ENCODE peak calls at places on chromosomes 2 and 18, in eight cellular contexts. One of them, this sample, is unnamed.

GRCh38 chr2:200810967-200811335 is 759 bp upstream of the BZW1 start:
- DNase-seq in epithelial cell of prostate: no peak
- DNase-seq in activated T-helper 1 cell treated with Interleukin-2 at 50 U/mL for 16 hours: no peak
- DNase-seq in naive thymus-derived CD4-positive, alpha-beta T cell: no peak
- DNase-seq in frontal cortex: no peak
- DNase-seq in ACHN: no peak
- DNase-seq in glomerular endothelial cell: no peak
- DNase-seq in globus pallidus: no peak
- DNase-seq in this sample: no peak

GRCh38 chr2:32825291-32825712 is 121.5 kb upstream of the LTBP1 start:
- DNase-seq in epithelial cell of prostate: no peak
- DNase-seq in activated T-helper 1 cell treated with Interleukin-2 at 50 U/mL for 16 hours: no peak
- DNase-seq in naive thymus-derived CD4-positive, alpha-beta T cell: no peak
- DNase-seq in frontal cortex: no peak
- DNase-seq in ACHN: no peak
- DNase-seq in glomerular endothelial cell: peak
- DNase-seq in globus pallidus: peak
- DNase-seq in this sample: peak

GRCh38 chr2:217723078-217723477 is 279.7 kb downstream of the TNS1 start:
- DNase-seq in epithelial cell of prostate: no peak
- DNase-seq in activated T-helper 1 cell treated with Interleukin-2 at 50 U/mL for 16 hours: no peak
- DNase-seq in naive thymus-derived CD4-positive, alpha-beta T cell: no peak
- DNase-seq in frontal cortex: no peak
- DNase-seq in ACHN: no peak
- DNase-seq in glomerular endothelial cell: no peak
- DNase-seq in globus pallidus: no peak
- DNase-seq in this sample: no peak

GRCh38 chr18:7590800-7591560 is 23.9 kb downstream of the PTPRM start:
- DNase-seq in epithelial cell of prostate: no peak
- DNase-seq in activated T-helper 1 cell treated with Interleukin-2 at 50 U/mL for 16 hours: no peak
- DNase-seq in naive thymus-derived CD4-positive, alpha-beta T cell: no peak
- DNase-seq in frontal cortex: no peak
- DNase-seq in ACHN: no peak
- DNase-seq in glomerular endothelial cell: no peak
- DNase-seq in globus pallidus: no peak
- DNase-seq in this sample: no peak

GRCh38 chr2:6913415-6914157 is 3.6 kb upstream of the RNF144A start:
- DNase-seq in epithelial cell of prostate: no peak
- DNase-seq in activated T-helper 1 cell treated with Interleukin-2 at 50 U/mL for 16 hours: no peak
- DNase-seq in naive thymus-derived CD4-positive, alpha-beta T cell: peak
- DNase-seq in frontal cortex: no peak
- DNase-seq in ACHN: no peak
- DNase-seq in glomerular endothelial cell: no peak
- DNase-seq in globus pallidus: no peak
- DNase-seq in this sample: no peak

GRCh38 chr2:111715987-111716900 is 167.7 kb downstream of the ANAPC1 start:
- DNase-seq in epithelial cell of prostate: no peak
- DNase-seq in activated T-helper 1 cell treated with Interleukin-2 at 50 U/mL for 16 hours: no peak
- DNase-seq in naive thymus-derived CD4-positive, alpha-beta T cell: no peak
- DNase-seq in frontal cortex: no peak
- DNase-seq in ACHN: no peak
- DNase-seq in glomerular endothelial cell: no peak
- DNase-seq in globus pallidus: no peak
- DNase-seq in this sample: peak

GRCh38 chr2:133390151-133390550 is 178.1 kb downstream of the NCKAP5 start:
- DNase-seq in epithelial cell of prostate: peak
- DNase-seq in activated T-helper 1 cell treated with Interleukin-2 at 50 U/mL for 16 hours: no peak
- DNase-seq in naive thymus-derived CD4-positive, alpha-beta T cell: no peak
- DNase-seq in frontal cortex: no peak
- DNase-seq in ACHN: no peak
- DNase-seq in glomerular endothelial cell: no peak
- DNase-seq in globus pallidus: no peak
- DNase-seq in this sample: peak

GRCh38 chr2:39642054-39642742 is 23.5 kb upstream of the TMEM178A start:
- DNase-seq in epithelial cell of prostate: peak
- DNase-seq in activated T-helper 1 cell treated with Interleukin-2 at 50 U/mL for 16 hours: no peak
- DNase-seq in naive thymus-derived CD4-positive, alpha-beta T cell: no peak
- DNase-seq in frontal cortex: no peak
- DNase-seq in ACHN: peak
- DNase-seq in glomerular endothelial cell: peak
- DNase-seq in globus pallidus: peak
- DNase-seq in this sample: peak

GRCh38 chr2:72897785-72898184 is 10.6 kb downstream of the SPR start:
- DNase-seq in epithelial cell of prostate: no peak
- DNase-seq in activated T-helper 1 cell treated with Interleukin-2 at 50 U/mL for 16 hours: no peak
- DNase-seq in naive thymus-derived CD4-positive, alpha-beta T cell: no peak
- DNase-seq in frontal cortex: no peak
- DNase-seq in ACHN: no peak
- DNase-seq in glomerular endothelial cell: no peak
- DNase-seq in globus pallidus: no peak
- DNase-seq in this sample: no peak

GRCh38 chr2:221334466-221334865 is 237.6 kb downstream of the EPHA4 start:
- DNase-seq in epithelial cell of prostate: no peak
- DNase-seq in activated T-helper 1 cell treated with Interleukin-2 at 50 U/mL for 16 hours: no peak
- DNase-seq in naive thymus-derived CD4-positive, alpha-beta T cell: no peak
- DNase-seq in frontal cortex: no peak
- DNase-seq in ACHN: no peak
- DNase-seq in glomerular endothelial cell: no peak
- DNase-seq in globus pallidus: no peak
- DNase-seq in this sample: no peak

GRCh38 chr18:80239830-80240229 is 7.5 kb downstream of the PARD6G start:
- DNase-seq in epithelial cell of prostate: no peak
- DNase-seq in activated T-helper 1 cell treated with Interleukin-2 at 50 U/mL for 16 hours: no peak
- DNase-seq in naive thymus-derived CD4-positive, alpha-beta T cell: no peak
- DNase-seq in frontal cortex: no peak
- DNase-seq in ACHN: no peak
- DNase-seq in glomerular endothelial cell: no peak
- DNase-seq in globus pallidus: no peak
- DNase-seq in this sample: no peak

GRCh38 chr2:172234716-172235661 is 132.3 kb upstream of the DLX2 start:
- DNase-seq in epithelial cell of prostate: no peak
- DNase-seq in activated T-helper 1 cell treated with Interleukin-2 at 50 U/mL for 16 hours: no peak
- DNase-seq in naive thymus-derived CD4-positive, alpha-beta T cell: peak
- DNase-seq in frontal cortex: no peak
- DNase-seq in ACHN: no peak
- DNase-seq in glomerular endothelial cell: no peak
- DNase-seq in globus pallidus: no peak
- DNase-seq in this sample: no peak

GRCh38 chr2:129301431-129301913 is 678.0 kb upstream of the RAB6C start:
- DNase-seq in epithelial cell of prostate: no peak
- DNase-seq in activated T-helper 1 cell treated with Interleukin-2 at 50 U/mL for 16 hours: no peak
- DNase-seq in naive thymus-derived CD4-positive, alpha-beta T cell: no peak
- DNase-seq in frontal cortex: peak
- DNase-seq in ACHN: no peak
- DNase-seq in glomerular endothelial cell: no peak
- DNase-seq in globus pallidus: peak
- DNase-seq in this sample: peak

GRCh38 chr2:20040489-20041172 is 10.8 kb downstream of the LAPTM4A start:
- DNase-seq in epithelial cell of prostate: no peak
- DNase-seq in activated T-helper 1 cell treated with Interleukin-2 at 50 U/mL for 16 hours: no peak
- DNase-seq in naive thymus-derived CD4-positive, alpha-beta T cell: no peak
- DNase-seq in frontal cortex: no peak
- DNase-seq in ACHN: peak
- DNase-seq in glomerular endothelial cell: no peak
- DNase-seq in globus pallidus: no peak
- DNase-seq in this sample: peak

This sample was measured in astrocyte of the hippocampus.